ENCODE peak calls at places on chromosomes 16 and 17, in six cellular contexts. F, V, W, X, J and O are unnamed samples.

GRCh38 chr17:59643159-59643857 is 23.6 kb downstream of the CLTC start:
- DNase-seq in F (peak), V (peak), W (no peak), X (no peak), J (no peak), O (no peak)

GRCh38 chr17:51643702-51644490 is 383.6 kb downstream of the UTP18 start:
- DNase-seq in F (no peak), V (no peak), W (no peak), X (no peak), J (no peak), O (no peak)

GRCh38 chr17:17993366-17993765 is 20.7 kb downstream of the DRC3 start:
- DNase-seq in F (no peak), V (no peak), W (no peak), X (no peak), J (no peak), O (no peak)

GRCh38 chr16:57773019-57773418 is 29.3 kb downstream of the KIFC3 start:
- DNase-seq in F (no peak), V (no peak), W (no peak), X (no peak), J (no peak), O (no peak)

GRCh38 chr16:66486199-66486772 is 59.2 kb downstream of the BEAN1 start:
- DNase-seq in F (no peak), V (no peak), W (peak), X (no peak), J (no peak), O (no peak)

GRCh38 chr16:13961099-13961811 is 41.3 kb downstream of the ERCC4 start:
- DNase-seq in F (peak), V (peak), W (no peak), X (no peak), J (no peak), O (no peak)

GRCh38 chr17:40070895-40071719 is 8.3 kb downstream of the THRA start:
- DNase-seq in F (no peak), V (no peak), W (peak), X (no peak), J (no peak), O (no peak)

GRCh38 chr16:80852261-80852872 is 48.0 kb upstream of the CDYL2 start:
- DNase-seq in F (peak), V (no peak), W (peak), X (peak), J (peak), O (no peak)

GRCh38 chr17:49216482-49216881 is 6.0 kb downstream of the ABI3 start:
- DNase-seq in F (no peak), V (no peak), W (no peak), X (no peak), J (no peak), O (no peak)

GRCh38 chr16:17328971-17329370 is 141.8 kb downstream of the XYLT1 start:
- DNase-seq in F (no peak), V (no peak), W (no peak), X (no peak), J (no peak), O (no peak)

GRCh38 chr17:56786989-56787482 is 46.7 kb downstream of the C17orf67 start:
- DNase-seq in F (peak), V (peak), W (no peak), X (no peak), J (peak), O (no peak)

GRCh38 chr17:16348586-16348985 is 4.7 kb downstream of the CENPV start:
- DNase-seq in F (no peak), V (no peak), W (no peak), X (no peak), J (no peak), O (no peak)

GRCh38 chr16:8962393-8963009 is 1.2 kb downstream of the USP7 start:
- DNase-seq in F (no peak), V (peak), W (no peak), X (no peak), J (peak), O (no peak)

GRCh38 chr17:7716901-7717755 is at the start of gene DNAH2:
- DNase-seq in F (peak), V (peak), W (peak), X (peak), J (peak), O (peak)

GRCh38 chr17:17387461-17388362 is 84.5 kb downstream of the NT5M start:
- DNase-seq in F (no peak), V (peak), W (peak), X (peak), J (peak), O (no peak)

GRCh38 chr17:50283246-50283645 is 9.0 kb downstream of the TMEM92 start:
- DNase-seq in F (no peak), V (no peak), W (no peak), X (no peak), J (no peak), O (no peak)

GRCh38 chr16:53991181-53992056 is 287.5 kb downstream of the FTO start:
- DNase-seq in F (peak), V (peak), W (no peak), X (no peak), J (no peak), O (no peak)

GRCh38 chr16:57744646-57744903 is 9.0 kb downstream of the KATNB1 start:
- DNase-seq in F (no peak), V (no peak), W (no peak), X (no peak), J (no peak), O (no peak)

GRCh38 chr17:51435171-51435552 is 174.8 kb downstream of the UTP18 start:
- DNase-seq in F (no peak), V (no peak), W (no peak), X (no peak), J (no peak), O (no peak)

GRCh38 chr16:3022697-3023414 is 886 bp downstream of the HCFC1R1 start:
- DNase-seq in F (peak), V (peak), W (no peak), X (no peak), J (no peak), O (no peak)

GRCh38 chr17:55144518-55144917 is 120.2 kb upstream of the HLF start:
- DNase-seq in F (no peak), V (no peak), W (no peak), X (no peak), J (no peak), O (no peak)

GRCh38 chr17:80394629-80395216 is 20.2 kb upstream of the ENDOV start:
- DNase-seq in F (no peak), V (no peak), W (no peak), X (no peak), J (no peak), O (no peak)

GRCh38 chr17:62966426-62967110 is 533 bp downstream of the TANC2 start:
- DNase-seq in F (peak), V (peak), W (peak), X (no peak), J (no peak), O (peak)

GRCh38 chr17:20156196-20157077 is 147.3 kb downstream of the SPECC1 start:
- DNase-seq in F (peak), V (peak), W (no peak), X (no peak), J (peak), O (peak)

GRCh38 chr17:74380086-74380958 is 13.0 kb downstream of the GPR142 start:
- DNase-seq in F (no peak), V (no peak), W (peak), X (no peak), J (peak), O (no peak)

GRCh38 chr16:3467182-3467581 is 23.7 kb downstream of the NAA60 start:
- DNase-seq in F (no peak), V (no peak), W (no peak), X (no peak), J (no peak), O (no peak)

GRCh38 chr16:53695070-53695469 is 8.6 kb downstream of the RPGRIP1L start:
- DNase-seq in F (peak), V (peak), W (no peak), X (no peak), J (no peak), O (no peak)

GRCh38 chr17:16407911-16408588 is 7.3 kb upstream of the TRPV2 start:
- DNase-seq in F (peak), V (peak), W (peak), X (no peak), J (no peak), O (no peak)

DNA sequence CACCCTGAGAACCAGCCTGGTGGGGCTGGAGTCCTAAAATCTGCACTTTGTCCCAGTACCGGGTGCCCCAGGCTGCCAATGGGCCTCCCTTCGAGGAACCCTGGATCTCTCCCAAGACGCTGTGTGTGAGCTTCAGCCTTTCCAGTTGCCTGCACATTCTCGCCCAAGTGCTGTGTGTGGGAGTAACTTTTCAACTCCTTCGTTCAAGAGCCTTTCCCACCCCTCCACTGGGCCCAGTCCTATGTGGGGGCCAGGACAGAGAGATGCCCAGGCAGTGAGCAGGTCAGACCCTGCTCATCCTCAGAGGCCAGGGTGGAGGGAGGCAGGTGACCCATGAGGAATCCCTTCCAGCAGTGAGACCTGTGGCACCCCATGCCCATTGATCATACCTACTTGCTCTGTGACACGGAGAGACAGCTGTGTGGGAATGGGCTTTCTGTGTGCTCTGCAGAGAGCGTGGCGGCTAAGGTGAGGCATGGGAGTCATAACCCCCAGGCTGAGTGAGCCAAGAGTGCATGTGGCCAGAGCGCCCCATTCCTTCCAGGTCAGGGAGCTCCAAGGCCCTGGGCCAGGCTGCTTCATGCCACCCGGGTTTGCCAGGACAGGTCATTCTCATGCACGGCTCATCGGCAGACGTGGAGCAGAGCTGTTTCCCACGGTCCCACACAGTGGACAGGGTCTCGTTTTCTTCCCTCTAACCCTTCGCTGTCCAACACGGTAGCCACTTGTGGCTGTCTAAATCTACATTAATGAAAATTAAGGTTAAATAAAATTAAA is 154.4 kb downstream of the CLEC16A start:
- DNase-seq in F (no peak), V (no peak), W (no peak), X (no peak), J (no peak), O (no peak)
- H2AK5ac ChIP-seq in F (peak), V (peak), W (no peak), X (no peak), J (peak), O (peak)

GRCh38 chr16:25228372-25228771 is 11.6 kb downstream of the AQP8 start:
- DNase-seq in F (no peak), V (no peak), W (peak), X (no peak), J (no peak), O (no peak)
- H4K91ac ChIP-seq in F (no peak), V (no peak), W (no peak), X (no peak), J (no peak), O (no peak)

DNA sequence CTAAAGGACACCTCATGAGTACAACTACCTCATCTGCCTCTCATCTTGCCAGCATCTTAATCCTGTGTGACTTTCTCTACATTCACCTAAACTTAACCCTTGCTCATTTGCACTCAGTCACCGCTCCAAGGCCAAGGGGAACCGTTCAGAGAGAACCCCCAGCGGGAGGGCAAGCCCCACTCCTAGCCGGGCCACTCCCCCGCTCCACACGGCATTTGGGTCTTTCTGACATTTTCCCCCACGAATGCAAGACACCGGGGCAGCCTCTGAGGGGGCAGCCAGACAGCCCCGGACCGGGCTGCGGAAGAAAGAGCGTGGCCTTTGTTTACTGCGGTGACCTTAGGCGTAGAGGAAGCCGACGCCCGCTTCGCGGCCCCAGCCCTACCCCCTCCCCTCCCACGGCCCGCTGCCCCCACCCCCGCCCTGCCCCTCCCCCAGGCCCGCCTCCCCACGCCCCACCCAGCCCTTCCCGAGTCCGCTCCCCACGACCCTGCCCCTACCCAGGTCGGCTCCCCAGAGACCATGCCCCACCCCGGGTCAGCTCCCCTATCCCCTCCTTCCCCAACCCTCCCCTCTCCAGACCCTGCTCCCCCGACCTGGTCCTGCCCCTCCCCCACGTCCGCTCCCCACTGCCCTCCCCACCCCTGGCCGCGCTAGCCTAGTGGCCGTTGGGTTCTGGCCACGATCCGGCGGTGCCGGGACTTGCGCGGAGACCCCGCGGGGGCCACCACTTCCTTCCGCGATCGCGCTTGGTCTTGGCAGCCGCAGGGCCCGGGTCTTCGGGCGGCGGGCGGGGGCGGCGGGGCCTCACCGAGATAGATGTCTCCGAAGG is 789 bp downstream of the CSNK1D start:
- DNase-seq in F (no peak), V (no peak), W (peak), X (no peak), J (no peak), O (no peak)
- H4K8ac ChIP-seq in F (peak), V (peak), W (no peak), X (peak), J (peak), O (no peak)

GRCh38 chr16:11101695-11102522 is 154.1 kb downstream of the SOCS1 start:
- DNase-seq in F (peak), V (peak), W (no peak), X (no peak), J (peak), O (no peak)

GRCh38 chr16:11104168-11105037 is 151.6 kb downstream of the SOCS1 start:
- DNase-seq in F (no peak), V (no peak), W (no peak), X (no peak), J (no peak), O (no peak)

GRCh38 chr16:11100239-11100750 is 155.7 kb downstream of the SOCS1 start:
- DNase-seq in F (peak), V (peak), W (peak), X (peak), J (no peak), O (no peak)

GRCh38 chr16:11101283-11101682 is 154.7 kb downstream of the SOCS1 start:
- DNase-seq in F (no peak), V (no peak), W (no peak), X (no peak), J (no peak), O (no peak)

GRCh38 chr16:11102523-11102898 is 153.5 kb downstream of the SOCS1 start:
- DNase-seq in F (no peak), V (no peak), W (no peak), X (no peak), J (no peak), O (no peak)
- H2AK5ac ChIP-seq in F (peak), V (peak), W (no peak), X (no peak), J (no peak), O (no peak)

GRCh38 chr17:48056879-48057278 is 8.7 kb downstream of the NFE2L1 start:
- DNase-seq in F (no peak), V (no peak), W (no peak), X (no peak), J (no peak), O (no peak)
- H4K91ac ChIP-seq in F (no peak), V (no peak), W (peak), X (no peak), J (no peak), O (no peak)